ENCODE peak calls at places on chromosome 6, in four cellular contexts. Y is germinal center, Z is AG04449, H is non-pigmented ciliary epithelial cell. B is an unnamed sample.

GRCh38 chr6:147941143-147941542 is 401.5 kb upstream of the SASH1 start:
- DNase-seq in Y (no peak), Z (peak), H (no peak), B (peak)

GRCh38 chr6:43107344-43108062 is 31.4 kb downstream of the PTK7 start:
- DNase-seq in Y (no peak), Z (no peak), H (no peak), B (no peak)

GRCh38 chr6:26175428-26176181 is 88.4 kb downstream of the HFE start:
- DNase-seq in Y (peak), Z (no peak), H (no peak), B (peak)

GRCh38 chr6:106417572-106418147 is 57.1 kb downstream of the CRYBG1 start:
- DNase-seq in Y (no peak), Z (no peak), H (no peak), B (no peak)

GRCh38 chr6:106442351-106442750 is 81.8 kb downstream of the CRYBG1 start:
- DNase-seq in Y (no peak), Z (no peak), H (no peak), B (no peak)

GRCh38 chr6:169172435-169172834 is 81.2 kb downstream of the THBS2 start:
- DNase-seq in Y (no peak), Z (no peak), H (no peak), B (peak)

GRCh38 chr6:167779123-167779992 is 47.4 kb upstream of the AFDN start:
- DNase-seq in Y (no peak), Z (no peak), H (no peak), B (no peak)

GRCh38 chr6:167550936-167551633 is 226.2 kb downstream of the TTLL2 start:
- DNase-seq in Y (no peak), Z (no peak), H (no peak), B (no peak)

GRCh38 chr6:13360671-13361540 is 32.6 kb upstream of the TBC1D7 start:
- DNase-seq in Y (no peak), Z (no peak), H (no peak), B (no peak)

GRCh38 chr6:42281016-42281533 is 63.4 kb upstream of the MRPS10 start:
- DNase-seq in Y (no peak), Z (no peak), H (no peak), B (peak)

GRCh38 chr6:128259036-128259734 is 261.2 kb downstream of the PTPRK start:
- DNase-seq in Y (no peak), Z (no peak), H (no peak), B (no peak)

GRCh38 chr6:160420253-160420968 is 72.2 kb downstream of the SLC22A3 start:
- DNase-seq in Y (no peak), Z (no peak), H (no peak), B (peak)

GRCh38 chr6:63441266-63441956 is 121.6 kb upstream of the LGSN start:
- DNase-seq in Y (no peak), Z (no peak), H (no peak), B (no peak)

GRCh38 chr6:5509106-5509505 is 247.8 kb downstream of the FARS2 start:
- DNase-seq in Y (no peak), Z (no peak), H (no peak), B (no peak)

GRCh38 chr6:70668499-70668812 is 773 bp downstream of the SMAP1 start:
- DNase-seq in Y (peak), Z (no peak), H (no peak), B (no peak)